ENCODE peak calls at places on chromosomes 2 and 18, in four cellular contexts. W is HEK293T, M is GM10248, O is mesenchymal stem cell. T is an unnamed sample.

GRCh38 chr18:13455960-13456471 is 237.5 kb downstream of the LDLRAD4 start:
- DNase-seq in M (peak; percentile 53), W (no peak), O (no peak), T (no peak)

GRCh38 chr18:57981629-57982028 is 62.4 kb upstream of the NEDD4L start:
- DNase-seq in W (no peak), O (no peak), M (no peak), T (no peak)

GRCh38 chr2:130916438-130916705 is 79.7 kb downstream of the ARHGEF4 start:
- DNase-seq in M (no peak), O (no peak), W (no peak), T (no peak)

GRCh38 chr2:37616674-37616999 is 54.8 kb downstream of the CDC42EP3 start:
- DNase-seq in W (no peak), M (no peak), O (peak; percentile 58), T (no peak)

GRCh38 chr18:59742325-59743111 is 45.3 kb upstream of the CCBE1 start:
- DNase-seq in O (peak; percentile 78), M (no peak), W (no peak), T (no peak)

GRCh38 chr18:3450358-3451107 is 561 bp downstream of the TGIF1 start:
- DNase-seq in W (peak; percentile 6), O (peak; percentile 82), M (peak; percentile 29), T (peak; percentile 85)

GRCh38 chr2:44462934-44463849 is 101.4 kb downstream of the CAMKMT start:
- DNase-seq in O (no peak), W (no peak), M (no peak), T (no peak)

GRCh38 chr18:70390366-70391090 is 101.7 kb downstream of the SOCS6 start:
- DNase-seq in W (no peak), M (no peak), O (no peak), T (no peak)

GRCh38 chr2:2057125-2057721 is 273.9 kb downstream of the MYT1L start:
- DNase-seq in M (no peak), O (no peak), W (peak; percentile 27), T (peak; percentile 1)

GRCh38 chr2:110770308-110770695 is 37.9 kb downstream of the ACOXL start:
- DNase-seq in W (no peak), M (no peak), O (no peak), T (no peak)

T was measured in endothelial cell of umbilical vein.